ENCODE peak calls at places on chromosomes 16 and 17, in ten cellular contexts. One of them, this sample, is unnamed. For H3K4me1, the result is how much of the 10 kb centered on the place peaks cover.

GRCh38 chr17:74297941-74298340 is 23.9 kb downstream of the DNAI2 start:
- DNase-seq in heart left ventricle: no peak
- DNase-seq in ovary: no peak
- DNase-seq in HCT116: no peak
- DNase-seq in stomach: no peak
- DNase-seq in HepG2: no peak
- DNase-seq in sigmoid colon: no peak
- DNase-seq in prostate gland: no peak
- DNase-seq in spleen: no peak
- DNase-seq in A549: no peak
- DNase-seq in this sample: no peak

GRCh38 chr16:29665294-29666077 is 2.4 kb downstream of the SPN start:
- DNase-seq in heart left ventricle: no peak
- DNase-seq in ovary: no peak
- DNase-seq in HCT116: no peak
- DNase-seq in stomach: no peak
- DNase-seq in HepG2: no peak
- DNase-seq in sigmoid colon: no peak
- DNase-seq in prostate gland: no peak
- DNase-seq in spleen: peak
- DNase-seq in A549: no peak
- DNase-seq in this sample: no peak

GRCh38 chr17:42163113-42163512 is 8.3 kb upstream of the RAB5C start:
- DNase-seq in heart left ventricle: no peak
- DNase-seq in ovary: no peak
- DNase-seq in HCT116: peak
- DNase-seq in stomach: no peak
- DNase-seq in HepG2: peak
- DNase-seq in sigmoid colon: no peak
- DNase-seq in prostate gland: no peak
- DNase-seq in spleen: no peak
- DNase-seq in A549: peak
- DNase-seq in this sample: no peak

GRCh38 chr17:45345554-45346254 is 28.9 kb upstream of the MAP3K14 start:
- DNase-seq in heart left ventricle: peak
- DNase-seq in ovary: no peak
- DNase-seq in HCT116: no peak
- DNase-seq in stomach: no peak
- DNase-seq in HepG2: no peak
- DNase-seq in sigmoid colon: peak
- DNase-seq in prostate gland: no peak
- DNase-seq in spleen: no peak
- DNase-seq in A549: no peak
- DNase-seq in this sample: peak

GRCh38 chr16:67966549-67967182 is 1.8 kb downstream of the SLC12A4 start:
- DNase-seq in heart left ventricle: peak
- DNase-seq in ovary: peak
- DNase-seq in HCT116: peak
- DNase-seq in stomach: no peak
- DNase-seq in HepG2: peak
- DNase-seq in sigmoid colon: no peak
- DNase-seq in prostate gland: no peak
- DNase-seq in spleen: peak
- DNase-seq in A549: no peak
- DNase-seq in this sample: no peak

GRCh38 chr17:72122668-72123495 is 2.1 kb downstream of the SOX9 start:
- DNase-seq in heart left ventricle: no peak
- DNase-seq in ovary: no peak
- DNase-seq in HCT116: no peak
- DNase-seq in stomach: peak
- DNase-seq in HepG2: peak
- DNase-seq in sigmoid colon: peak
- DNase-seq in prostate gland: no peak
- DNase-seq in spleen: no peak
- DNase-seq in A549: no peak
- DNase-seq in this sample: no peak

GRCh38 chr17:42723636-42724035 is 21.2 kb downstream of the EZH1 start:
- DNase-seq in heart left ventricle: no peak
- DNase-seq in ovary: no peak
- DNase-seq in HCT116: no peak
- DNase-seq in stomach: no peak
- DNase-seq in HepG2: no peak
- DNase-seq in sigmoid colon: no peak
- DNase-seq in prostate gland: no peak
- DNase-seq in spleen: no peak
- DNase-seq in A549: no peak
- DNase-seq in this sample: no peak

GRCh38 chr16:23597003-23597756 is 1.1 kb upstream of the NDUFAB1 start:
- DNase-seq in heart left ventricle: peak
- DNase-seq in ovary: peak
- DNase-seq in HCT116: peak
- DNase-seq in stomach: no peak
- DNase-seq in HepG2: peak
- DNase-seq in sigmoid colon: peak
- DNase-seq in prostate gland: no peak
- DNase-seq in spleen: peak
- DNase-seq in A549: peak
- DNase-seq in this sample: no peak

GRCh38 chr17:78669975-78670518 is 92.9 kb upstream of the DNAH17 start:
- DNase-seq in heart left ventricle: no peak
- DNase-seq in ovary: no peak
- DNase-seq in HCT116: no peak
- DNase-seq in stomach: no peak
- DNase-seq in HepG2: no peak
- DNase-seq in sigmoid colon: no peak
- DNase-seq in prostate gland: no peak
- DNase-seq in spleen: peak
- DNase-seq in A549: no peak
- DNase-seq in this sample: no peak

GRCh38 chr17:78667091-78667490 is 89.9 kb upstream of the DNAH17 start:
- DNase-seq in heart left ventricle: no peak
- DNase-seq in ovary: no peak
- DNase-seq in HCT116: no peak
- DNase-seq in stomach: no peak
- DNase-seq in HepG2: no peak
- DNase-seq in sigmoid colon: no peak
- DNase-seq in prostate gland: no peak
- DNase-seq in spleen: peak
- DNase-seq in A549: no peak
- DNase-seq in this sample: no peak

GRCh38 chr17:78667741-78668640 is 90.8 kb upstream of the DNAH17 start:
- DNase-seq in heart left ventricle: no peak
- DNase-seq in ovary: no peak
- DNase-seq in HCT116: no peak
- DNase-seq in stomach: no peak
- DNase-seq in HepG2: no peak
- DNase-seq in sigmoid colon: no peak
- DNase-seq in prostate gland: no peak
- DNase-seq in spleen: peak
- DNase-seq in A549: no peak
- DNase-seq in this sample: no peak

GRCh38 chr17:78669256-78669974 is 92.2 kb upstream of the DNAH17 start:
- DNase-seq in heart left ventricle: no peak
- DNase-seq in ovary: no peak
- DNase-seq in HCT116: no peak
- DNase-seq in stomach: no peak
- DNase-seq in HepG2: no peak
- DNase-seq in sigmoid colon: no peak
- DNase-seq in prostate gland: no peak
- DNase-seq in spleen: peak
- DNase-seq in A549: no peak
- DNase-seq in this sample: no peak

DNA sequence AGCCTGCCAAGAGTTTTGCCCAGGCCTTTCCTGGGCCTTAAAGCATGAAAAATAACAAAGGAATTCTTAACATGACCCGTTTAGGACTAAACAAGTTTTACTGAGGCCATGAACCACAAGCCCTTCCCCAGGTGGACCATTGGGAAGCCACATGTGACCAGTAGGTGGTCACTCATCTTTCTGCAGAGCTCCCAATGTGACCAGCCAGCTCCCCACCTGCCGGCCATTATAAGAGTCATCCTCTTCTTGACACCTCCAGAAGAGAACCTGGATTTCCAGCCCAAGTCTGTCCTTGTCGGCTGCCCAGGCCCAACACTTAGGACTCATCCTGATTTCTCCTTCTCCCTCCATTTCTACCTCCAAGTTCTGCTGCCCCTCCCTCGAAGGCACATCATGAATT is 91.7 kb upstream of the DNAH17 start:
- DNase-seq in heart left ventricle: no peak
- DNase-seq in ovary: no peak
- DNase-seq in HCT116: no peak
- DNase-seq in stomach: no peak
- DNase-seq in HepG2: no peak
- DNase-seq in sigmoid colon: no peak
- DNase-seq in prostate gland: no peak
- DNase-seq in spleen: no peak
- DNase-seq in A549: no peak
- DNase-seq in this sample: no peak
- TF ChIP-seq CTCF in heart left ventricle: no peak
- TF ChIP-seq CTCF in ovary: no peak
- TF ChIP-seq CTCF in HCT116: no peak
- TF ChIP-seq CTCF in stomach: no peak
- TF ChIP-seq CTCF in HepG2: no peak
- TF ChIP-seq CTCF in sigmoid colon: no peak
- TF ChIP-seq CTCF in prostate gland: no peak
- TF ChIP-seq CTCF in spleen: no peak
- TF ChIP-seq CTCF in A549: no peak
- TF ChIP-seq CTCF in this sample: no peak

DNA sequence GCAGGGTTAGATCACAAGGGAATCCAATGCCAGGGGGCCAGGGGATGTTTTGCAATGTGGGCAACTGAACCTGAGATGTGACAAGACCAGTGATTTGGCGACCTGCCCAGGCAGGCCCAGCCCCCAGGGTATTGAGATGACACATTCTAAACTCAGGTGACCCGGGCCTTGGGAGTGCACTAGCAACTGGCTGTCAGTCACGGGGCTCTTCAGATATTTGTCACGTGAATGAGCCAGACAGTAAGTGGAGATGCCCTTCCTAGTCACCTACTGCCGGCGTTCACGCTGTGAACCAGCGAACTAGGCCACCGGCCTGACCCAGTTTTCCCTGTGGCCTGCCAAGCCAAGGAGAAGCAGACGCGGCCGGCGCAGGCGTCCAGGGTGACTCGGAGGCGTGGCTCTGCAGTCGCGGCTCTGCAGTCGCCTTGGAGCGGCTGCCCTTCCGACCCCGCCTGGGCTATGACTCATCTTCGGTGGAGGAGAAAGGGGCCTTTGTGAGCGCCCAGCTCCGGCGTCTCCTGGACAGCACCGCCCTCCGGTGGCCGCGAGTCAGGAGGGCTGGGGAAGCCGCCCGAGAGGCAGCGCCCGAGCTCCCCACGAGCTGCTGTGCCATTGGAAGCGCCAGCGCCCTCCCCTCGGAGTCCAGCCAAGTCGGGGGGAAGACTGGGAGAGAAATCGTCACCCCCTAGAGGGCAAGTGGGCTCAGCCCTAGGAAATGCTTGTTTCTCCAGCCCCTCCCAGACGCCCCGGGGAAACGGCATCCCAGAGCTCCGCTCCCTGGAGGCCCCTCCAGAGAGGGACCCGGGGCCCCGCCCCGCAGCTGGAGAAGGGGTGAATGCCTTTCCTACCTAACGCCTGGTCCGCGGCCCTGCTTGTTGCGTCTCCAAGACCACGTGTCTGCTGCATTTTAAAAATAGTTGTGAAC is 38.8 kb downstream of the WSB1 start:
- DNase-seq in heart left ventricle: peak
- DNase-seq in ovary: peak
- DNase-seq in HCT116: peak
- DNase-seq in stomach: peak
- DNase-seq in HepG2: peak
- DNase-seq in sigmoid colon: peak
- DNase-seq in prostate gland: peak
- DNase-seq in spleen: peak
- DNase-seq in A549: peak
- DNase-seq in this sample: peak
- TF ChIP-seq POLR2A in heart left ventricle: peak
- TF ChIP-seq POLR2A in ovary: peak
- TF ChIP-seq POLR2A in HCT116: peak
- TF ChIP-seq POLR2A in stomach: no peak
- TF ChIP-seq POLR2A in HepG2: peak
- TF ChIP-seq POLR2A in sigmoid colon: no peak
- TF ChIP-seq POLR2A in prostate gland: no peak
- TF ChIP-seq POLR2A in spleen: no peak
- TF ChIP-seq POLR2A in A549: peak
- TF ChIP-seq POLR2A in this sample: peak

DNA sequence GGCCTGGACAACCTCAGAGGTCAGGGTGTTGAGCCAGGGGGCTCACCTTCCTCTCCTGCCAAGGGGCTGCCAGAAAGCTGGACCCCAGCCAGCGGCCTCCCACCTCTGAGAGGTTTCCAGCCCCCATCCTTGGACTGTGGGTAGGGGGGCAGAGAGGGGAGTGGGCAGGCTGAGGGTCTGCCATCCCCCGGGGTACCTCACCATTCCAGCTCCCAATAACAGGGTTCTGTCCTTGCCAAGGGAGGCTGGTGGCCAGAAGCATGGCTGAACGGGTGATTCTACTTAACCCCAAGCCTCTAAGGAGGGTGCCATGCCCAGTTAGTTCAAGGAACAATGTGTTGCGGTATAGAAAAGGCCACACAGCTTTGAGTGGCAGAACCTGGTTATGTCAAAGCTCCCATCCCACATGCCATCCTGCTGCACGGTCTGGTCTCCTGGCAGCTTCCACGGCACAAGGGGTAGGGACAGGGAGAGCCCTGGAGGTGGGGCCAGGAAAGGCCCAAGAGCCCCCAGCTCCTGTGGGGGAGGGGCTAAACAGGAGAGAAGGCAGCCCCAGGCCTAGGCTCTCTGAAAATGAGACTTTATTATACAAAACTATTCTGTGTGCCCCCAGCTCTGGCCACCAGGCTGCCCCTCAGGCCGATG is 19.8 kb downstream of the B9D1 start:
- DNase-seq in heart left ventricle: no peak
- DNase-seq in ovary: peak
- DNase-seq in HCT116: no peak
- DNase-seq in stomach: no peak
- DNase-seq in HepG2: no peak
- DNase-seq in sigmoid colon: peak
- DNase-seq in prostate gland: no peak
- DNase-seq in spleen: peak
- DNase-seq in A549: no peak
- DNase-seq in this sample: no peak
- H3K4me1 ChIP-seq in heart left ventricle: under half
- H3K4me1 ChIP-seq in ovary: under half
- H3K4me1 ChIP-seq in HCT116: under half
- H3K4me1 ChIP-seq in stomach: under half
- H3K4me1 ChIP-seq in HepG2: half or more
- H3K4me1 ChIP-seq in sigmoid colon: under half
- H3K4me1 ChIP-seq in prostate gland: under half
- H3K4me1 ChIP-seq in spleen: under half
- H3K4me1 ChIP-seq in A549: under half
- H3K4me1 ChIP-seq in this sample: under half

GRCh38 chr16:2022723-2023097 is 3.1 kb downstream of the NPW start:
- DNase-seq in heart left ventricle: no peak
- DNase-seq in ovary: no peak
- DNase-seq in HCT116: no peak
- DNase-seq in stomach: no peak
- DNase-seq in HepG2: no peak
- DNase-seq in sigmoid colon: no peak
- DNase-seq in prostate gland: no peak
- DNase-seq in spleen: no peak
- DNase-seq in A549: peak
- DNase-seq in this sample: no peak

GRCh38 chr16:2025251-2025650 is 1.5 kb upstream of the NHERF2 start:
- DNase-seq in heart left ventricle: no peak
- DNase-seq in ovary: no peak
- DNase-seq in HCT116: no peak
- DNase-seq in stomach: no peak
- DNase-seq in HepG2: no peak
- DNase-seq in sigmoid colon: no peak
- DNase-seq in prostate gland: no peak
- DNase-seq in spleen: peak
- DNase-seq in A549: no peak
- DNase-seq in this sample: no peak

GRCh38 chr16:2025878-2026460 is 733 bp upstream of the NHERF2 start:
- DNase-seq in heart left ventricle: peak
- DNase-seq in ovary: no peak
- DNase-seq in HCT116: no peak
- DNase-seq in stomach: no peak
- DNase-seq in HepG2: no peak
- DNase-seq in sigmoid colon: no peak
- DNase-seq in prostate gland: no peak
- DNase-seq in spleen: peak
- DNase-seq in A549: no peak
- DNase-seq in this sample: no peak

GRCh38 chr16:2024026-2024425 is 2.7 kb upstream of the NHERF2 start:
- DNase-seq in heart left ventricle: no peak
- DNase-seq in ovary: no peak
- DNase-seq in HCT116: no peak
- DNase-seq in stomach: no peak
- DNase-seq in HepG2: no peak
- DNase-seq in sigmoid colon: no peak
- DNase-seq in prostate gland: no peak
- DNase-seq in spleen: peak
- DNase-seq in A549: no peak
- DNase-seq in this sample: no peak

DNA sequence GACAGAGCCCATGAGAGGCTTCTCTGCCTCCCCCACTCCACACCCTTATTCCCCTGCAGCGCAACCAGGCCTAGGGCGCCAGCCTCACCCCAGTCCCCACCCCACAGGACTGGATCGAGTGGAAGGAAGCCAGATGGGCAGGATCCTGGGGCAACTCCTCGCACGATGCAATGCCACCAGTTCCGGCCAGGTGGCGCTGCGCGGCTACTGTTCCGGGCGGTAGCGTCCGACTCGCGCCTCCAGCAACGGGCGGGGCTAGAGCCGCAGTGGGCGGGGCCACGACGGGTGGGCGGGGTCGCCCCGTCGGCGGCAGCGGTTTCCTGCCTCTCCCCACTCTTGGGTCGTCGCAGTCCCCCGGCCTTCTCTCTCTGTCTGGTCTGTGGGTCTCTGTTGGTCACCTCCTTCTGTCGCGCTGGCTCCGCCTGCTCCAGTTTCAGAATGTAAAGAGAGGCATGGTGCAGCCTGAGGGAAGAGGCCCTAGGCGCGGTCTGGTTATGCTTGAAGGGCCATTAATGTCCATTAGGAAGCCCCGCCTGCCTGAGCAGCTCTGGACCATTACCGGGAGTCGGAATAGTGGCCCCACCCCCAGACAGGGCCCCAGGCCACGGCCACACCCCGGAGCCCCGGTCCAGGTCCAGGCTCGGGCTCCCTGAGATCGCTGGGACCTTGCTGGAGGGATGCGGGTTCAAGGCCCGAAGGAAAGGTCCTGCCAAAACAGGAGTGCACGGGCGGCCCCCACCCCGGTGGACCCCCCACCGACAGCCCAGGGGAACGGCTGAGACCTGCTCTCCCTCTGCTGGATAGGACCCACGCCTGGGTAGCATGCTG is 3.4 kb upstream of the NHERF2 start:
- DNase-seq in heart left ventricle: peak
- DNase-seq in ovary: peak
- DNase-seq in HCT116: peak
- DNase-seq in stomach: peak
- DNase-seq in HepG2: peak
- DNase-seq in sigmoid colon: peak
- DNase-seq in prostate gland: peak
- DNase-seq in spleen: peak
- DNase-seq in A549: peak
- DNase-seq in this sample: peak
- TF ChIP-seq CTCF in heart left ventricle: peak
- TF ChIP-seq CTCF in ovary: peak
- TF ChIP-seq CTCF in HCT116: peak
- TF ChIP-seq CTCF in stomach: peak
- TF ChIP-seq CTCF in HepG2: peak
- TF ChIP-seq CTCF in sigmoid colon: peak
- TF ChIP-seq CTCF in prostate gland: peak
- TF ChIP-seq CTCF in spleen: peak
- TF ChIP-seq CTCF in A549: peak
- TF ChIP-seq CTCF in this sample: peak